ENCODE peak calls at places on chromosome 1, in nine cellular contexts. One of them, this sample, is unnamed.

GRCh38 chr1:114671011-114671938 is 1.4 kb upstream of the DENND2C start:
- DNase-seq in left ventricle myocardium inferior: no peak
- DNase-seq in Ammon's horn: no peak
- DNase-seq in IMR-90: peak
- DNase-seq in T47D: peak
- DNase-seq in T-helper 1 cell: no peak
- DNase-seq in foreskin keratinocyte: peak
- DNase-seq in activated CD4-positive, alpha-beta memory T cell treated with anti-CD3 and anti-CD28 coated beads, Interleukin-2, amount 10 ng/mL, durations not matched to agents 7 days and 5 days: no peak
- DNase-seq in RPMI8226: no peak
- DNase-seq in this sample: peak

GRCh38 chr1:1923681-1924000 is 4.6 kb upstream of the TMEM52 start:
- DNase-seq in left ventricle myocardium inferior: no peak
- DNase-seq in Ammon's horn: no peak
- DNase-seq in IMR-90: no peak
- DNase-seq in T47D: no peak
- DNase-seq in T-helper 1 cell: no peak
- DNase-seq in foreskin keratinocyte: no peak
- DNase-seq in activated CD4-positive, alpha-beta memory T cell treated with anti-CD3 and anti-CD28 coated beads, Interleukin-2, amount 10 ng/mL, durations not matched to agents 7 days and 5 days: no peak
- DNase-seq in RPMI8226: peak
- DNase-seq in this sample: no peak

GRCh38 chr1:23699280-23700179 is 7.9 kb downstream of the RPL11 start:
- DNase-seq in left ventricle myocardium inferior: no peak
- DNase-seq in Ammon's horn: no peak
- DNase-seq in IMR-90: no peak
- DNase-seq in T47D: peak
- DNase-seq in T-helper 1 cell: no peak
- DNase-seq in foreskin keratinocyte: no peak
- DNase-seq in activated CD4-positive, alpha-beta memory T cell treated with anti-CD3 and anti-CD28 coated beads, Interleukin-2, amount 10 ng/mL, durations not matched to agents 7 days and 5 days: no peak
- DNase-seq in RPMI8226: no peak
- DNase-seq in this sample: peak

GRCh38 chr1:222994506-222995229 is 148.4 kb downstream of the TLR5 start:
- DNase-seq in left ventricle myocardium inferior: no peak
- DNase-seq in Ammon's horn: no peak
- DNase-seq in IMR-90: peak
- DNase-seq in T47D: no peak
- DNase-seq in T-helper 1 cell: no peak
- DNase-seq in foreskin keratinocyte: peak
- DNase-seq in activated CD4-positive, alpha-beta memory T cell treated with anti-CD3 and anti-CD28 coated beads, Interleukin-2, amount 10 ng/mL, durations not matched to agents 7 days and 5 days: no peak
- DNase-seq in RPMI8226: no peak
- DNase-seq in this sample: peak

GRCh38 chr1:152182431-152182830 is 23.4 kb upstream of the RPTN start:
- DNase-seq in left ventricle myocardium inferior: no peak
- DNase-seq in Ammon's horn: no peak
- DNase-seq in IMR-90: no peak
- DNase-seq in T47D: peak
- DNase-seq in T-helper 1 cell: no peak
- DNase-seq in foreskin keratinocyte: peak
- DNase-seq in activated CD4-positive, alpha-beta memory T cell treated with anti-CD3 and anti-CD28 coated beads, Interleukin-2, amount 10 ng/mL, durations not matched to agents 7 days and 5 days: no peak
- DNase-seq in RPMI8226: peak
- DNase-seq in this sample: peak

GRCh38 chr1:234866007-234866866 is 256.3 kb upstream of the IRF2BP2 start:
- DNase-seq in left ventricle myocardium inferior: no peak
- DNase-seq in Ammon's horn: no peak
- DNase-seq in IMR-90: peak
- DNase-seq in T47D: no peak
- DNase-seq in T-helper 1 cell: no peak
- DNase-seq in foreskin keratinocyte: peak
- DNase-seq in activated CD4-positive, alpha-beta memory T cell treated with anti-CD3 and anti-CD28 coated beads, Interleukin-2, amount 10 ng/mL, durations not matched to agents 7 days and 5 days: no peak
- DNase-seq in RPMI8226: no peak
- DNase-seq in this sample: peak

GRCh38 chr1:12546771-12547585 is 71.0 kb downstream of the DHRS3 start:
- DNase-seq in left ventricle myocardium inferior: peak
- DNase-seq in Ammon's horn: no peak
- DNase-seq in IMR-90: no peak
- DNase-seq in T47D: no peak
- DNase-seq in T-helper 1 cell: no peak
- DNase-seq in foreskin keratinocyte: no peak
- DNase-seq in activated CD4-positive, alpha-beta memory T cell treated with anti-CD3 and anti-CD28 coated beads, Interleukin-2, amount 10 ng/mL, durations not matched to agents 7 days and 5 days: no peak
- DNase-seq in RPMI8226: no peak
- DNase-seq in this sample: no peak

GRCh38 chr1:1630191-1630964 is 1.6 kb upstream of the MMP23B start:
- DNase-seq in left ventricle myocardium inferior: peak
- DNase-seq in Ammon's horn: peak
- DNase-seq in IMR-90: no peak
- DNase-seq in T47D: no peak
- DNase-seq in T-helper 1 cell: peak
- DNase-seq in foreskin keratinocyte: peak
- DNase-seq in activated CD4-positive, alpha-beta memory T cell treated with anti-CD3 and anti-CD28 coated beads, Interleukin-2, amount 10 ng/mL, durations not matched to agents 7 days and 5 days: peak
- DNase-seq in RPMI8226: peak
- DNase-seq in this sample: no peak

GRCh38 chr1:17948594-17948993 is 159.0 kb upstream of the IGSF21 start:
- DNase-seq in left ventricle myocardium inferior: no peak
- DNase-seq in Ammon's horn: no peak
- DNase-seq in IMR-90: no peak
- DNase-seq in T47D: no peak
- DNase-seq in T-helper 1 cell: no peak
- DNase-seq in foreskin keratinocyte: no peak
- DNase-seq in activated CD4-positive, alpha-beta memory T cell treated with anti-CD3 and anti-CD28 coated beads, Interleukin-2, amount 10 ng/mL, durations not matched to agents 7 days and 5 days: no peak
- DNase-seq in RPMI8226: no peak
- DNase-seq in this sample: no peak

GRCh38 chr1:203116048-203116810 is 11.3 kb upstream of the ADORA1 start:
- DNase-seq in left ventricle myocardium inferior: no peak
- DNase-seq in Ammon's horn: no peak
- DNase-seq in IMR-90: no peak
- DNase-seq in T47D: no peak
- DNase-seq in T-helper 1 cell: no peak
- DNase-seq in foreskin keratinocyte: no peak
- DNase-seq in activated CD4-positive, alpha-beta memory T cell treated with anti-CD3 and anti-CD28 coated beads, Interleukin-2, amount 10 ng/mL, durations not matched to agents 7 days and 5 days: no peak
- DNase-seq in RPMI8226: peak
- DNase-seq in this sample: no peak

GRCh38 chr1:232328496-232329102 is 301.3 kb downstream of the SIPA1L2 start:
- DNase-seq in left ventricle myocardium inferior: no peak
- DNase-seq in Ammon's horn: no peak
- DNase-seq in IMR-90: peak
- DNase-seq in T47D: no peak
- DNase-seq in T-helper 1 cell: no peak
- DNase-seq in foreskin keratinocyte: no peak
- DNase-seq in activated CD4-positive, alpha-beta memory T cell treated with anti-CD3 and anti-CD28 coated beads, Interleukin-2, amount 10 ng/mL, durations not matched to agents 7 days and 5 days: no peak
- DNase-seq in RPMI8226: peak
- DNase-seq in this sample: peak

GRCh38 chr1:29136463-29136915 is 12.8 kb upstream of the TMEM200B start:
- DNase-seq in left ventricle myocardium inferior: no peak
- DNase-seq in Ammon's horn: no peak
- DNase-seq in IMR-90: peak
- DNase-seq in T47D: peak
- DNase-seq in T-helper 1 cell: no peak
- DNase-seq in foreskin keratinocyte: no peak
- DNase-seq in activated CD4-positive, alpha-beta memory T cell treated with anti-CD3 and anti-CD28 coated beads, Interleukin-2, amount 10 ng/mL, durations not matched to agents 7 days and 5 days: no peak
- DNase-seq in RPMI8226: no peak
- DNase-seq in this sample: no peak

GRCh38 chr1:182786223-182787001 is 3.2 kb upstream of the NPL start:
- DNase-seq in left ventricle myocardium inferior: peak
- DNase-seq in Ammon's horn: peak
- DNase-seq in IMR-90: peak
- DNase-seq in T47D: peak
- DNase-seq in T-helper 1 cell: no peak
- DNase-seq in foreskin keratinocyte: peak
- DNase-seq in activated CD4-positive, alpha-beta memory T cell treated with anti-CD3 and anti-CD28 coated beads, Interleukin-2, amount 10 ng/mL, durations not matched to agents 7 days and 5 days: peak
- DNase-seq in RPMI8226: peak
- DNase-seq in this sample: peak

GRCh38 chr1:226687476-226687875 is 51.6 kb downstream of the ITPKB start:
- DNase-seq in left ventricle myocardium inferior: no peak
- DNase-seq in Ammon's horn: peak
- DNase-seq in IMR-90: no peak
- DNase-seq in T47D: no peak
- DNase-seq in T-helper 1 cell: peak
- DNase-seq in foreskin keratinocyte: no peak
- DNase-seq in activated CD4-positive, alpha-beta memory T cell treated with anti-CD3 and anti-CD28 coated beads, Interleukin-2, amount 10 ng/mL, durations not matched to agents 7 days and 5 days: peak
- DNase-seq in RPMI8226: peak
- DNase-seq in this sample: no peak

This sample was measured in EL.